ENCODE peak calls at places on chromosome X, in five cellular contexts. I is caudate nucleus, M is ELF-1, B is NCI-H2081, J is kidney epithelial cell. L is an unnamed sample.

GRCh38 chrX:85109235-85109634 is 105.6 kb downstream of the APOOL start:
- DNase-seq in B (peak; percentile 25), I (no peak), M (peak; percentile 76), J (no peak), L (no peak)

GRCh38 chrX:39813631-39814246 is 284.0 kb downstream of the BCOR start:
- DNase-seq in M (no peak), B (peak; percentile 58), J (no peak), I (peak; percentile 45), L (peak; percentile 58)

GRCh38 chrX:138756234-138756633 is 44.7 kb upstream of the FGF13 start:
- DNase-seq in J (peak; percentile 43), B (no peak), M (peak; percentile 91), I (no peak), L (peak; percentile 8)

GRCh38 chrX:56726609-56727008 is 2.4 kb upstream of the NBDY start:
- DNase-seq in I (no peak), M (peak; percentile 17), J (no peak), B (peak; percentile 58), L (no peak)

GRCh38 chrX:57137481-57137880 is 284 bp upstream of the SPIN2A start:
- DNase-seq in M (no peak), I (no peak), B (no peak), J (no peak), L (no peak)

GRCh38 chrX:23451266-23451665 is 116.6 kb downstream of the PTCHD1 start:
- DNase-seq in I (no peak), J (no peak), M (no peak), B (no peak), L (no peak)

GRCh38 chrX:15881498-15881897 is 26.9 kb upstream of the AP1S2 start:
- DNase-seq in J (no peak), I (no peak), B (no peak), M (no peak), L (no peak)

GRCh38 chrX:109632906-109633504 is 8.0 kb upstream of the KCNE5 start:
- DNase-seq in M (peak; percentile 27), B (no peak), I (no peak), J (no peak), L (peak; percentile 15)

GRCh38 chrX:12949205-12949926 is 25.5 kb upstream of the TMSB4X start:
- DNase-seq in I (no peak), B (no peak), J (no peak), M (no peak), L (no peak)

GRCh38 chrX:13699183-13699826 is 10.4 kb downstream of the RAB9A start:
- DNase-seq in I (no peak), M (no peak), J (no peak), B (no peak), L (no peak)

GRCh38 chrX:12954981-12955380 is 19.9 kb upstream of the TMSB4X start:
- DNase-seq in B (no peak), I (no peak), J (no peak), M (no peak), L (no peak)

GRCh38 chrX:65406532-65406931 is 128.1 kb downstream of the LAS1L start:
- DNase-seq in J (no peak), M (peak; percentile 64), B (no peak), I (no peak), L (no peak)

GRCh38 chrX:1355800-1356148 is 19.2 kb downstream of the IL3RA start:
- DNase-seq in I (no peak), M (no peak), B (no peak), J (no peak), L (no peak)

GRCh38 chrX:68420559-68420958 is 12.7 kb downstream of the OPHN1 start:
- DNase-seq in M (no peak), J (no peak), B (no peak), I (no peak), L (no peak)

L was measured in hippocampal formation.